ENCODE peak calls at places on chromosomes 12 and 14, in six cellular contexts. N is effector memory CD4-positive, alpha-beta T cell; G is BJ; U is activated CD8-positive, alpha-beta memory T cell treated with anti-CD3 and anti-CD28 coated beads for 24 hours; P is activated T-helper 1 cell treated with anti-CD3 and anti-CD28 coated beads, Interleukin-2, amount 50 U/mL, for 16 hours; T is fibroblast of pulmonary artery. L is an unnamed sample.

GRCh38 chr12:91529829-91530228 is 347.2 kb upstream of the DCN start:
- DNase-seq in U (no peak), G (no peak), P (no peak), N (no peak), T (peak; percentile 11), L (no peak)

GRCh38 chr14:105397350-105397931 is 897 bp upstream of the TEX22 start:
- DNase-seq in U (peak; percentile 78), T (no peak), N (no peak), P (no peak), G (no peak), L (no peak)

GRCh38 chr14:76245097-76245496 is 93.4 kb downstream of the GPATCH2L start:
- DNase-seq in P (no peak), U (no peak), N (no peak), T (no peak), G (no peak), L (no peak)

GRCh38 chr12:15838986-15839385 is 43.2 kb upstream of the STRAP start:
- DNase-seq in U (no peak), T (no peak), N (no peak), G (no peak), P (no peak), L (no peak)

GRCh38 chr14:80164991-80165390 is 46.3 kb downstream of the DIO2 start:
- DNase-seq in U (no peak), N (no peak), T (peak; percentile 1), P (no peak), G (peak; percentile 8), L (no peak)

GRCh38 chr12:52856787-52857186 is 8.0 kb upstream of the KRT78 start:
- DNase-seq in P (no peak), T (no peak), G (no peak), N (no peak), U (no peak), L (no peak)

GRCh38 chr12:59030415-59030814 is 110.1 kb upstream of the LRIG3 start:
- DNase-seq in U (no peak), P (no peak), G (no peak), N (no peak), T (no peak), L (no peak)

GRCh38 chr12:12266873-12267634 is at the start of gene LRP6:
- DNase-seq in P (peak; percentile 67), U (peak; percentile 91), G (no peak), N (peak; percentile 35), T (peak; percentile 95), L (no peak)

GRCh38 chr12:56082382-56082781 is 2.4 kb downstream of the ERBB3 start:
- DNase-seq in N (no peak), U (no peak), G (no peak), P (no peak), T (no peak), L (no peak)

GRCh38 chr12:70255311-70255710 is 12.1 kb downstream of the CNOT2 start:
- DNase-seq in P (no peak), N (no peak), G (no peak), U (no peak), T (peak; percentile 65), L (no peak)

GRCh38 chr12:68078737-68079136 is 80.8 kb downstream of the IFNG start:
- DNase-seq in U (no peak), P (no peak), T (no peak), N (no peak), G (no peak), L (no peak)

GRCh38 chr14:79373451-79373850 is 837.9 kb downstream of the DIO2 start:
- DNase-seq in U (no peak), P (no peak), N (no peak), T (no peak), G (no peak), L (no peak)

GRCh38 chr14:103408491-103409155 is 23.4 kb downstream of the MARK3 start:
- DNase-seq in P (no peak), U (no peak), N (no peak), G (no peak), T (peak; percentile 70), L (no peak)

GRCh38 chr14:89827260-89827659 is 127.3 kb downstream of the EFCAB11 start:
- DNase-seq in U (no peak), P (no peak), G (no peak), T (no peak), N (no peak), L (no peak)

GRCh38 chr14:104678901-104679705 is 10.3 kb upstream of the INF2 start:
- DNase-seq in U (no peak), T (no peak), N (no peak), G (no peak), P (no peak), L (no peak)

GRCh38 chr12:81330480-81330879 is 252.6 kb downstream of the ACSS3 start:
- DNase-seq in T (no peak), N (no peak), G (no peak), U (no peak), P (no peak), L (no peak)

GRCh38 chr14:69356903-69357543 is 41.1 kb downstream of the ERH start:
- DNase-seq in U (no peak), G (no peak), P (no peak), N (no peak), T (no peak), L (no peak)

GRCh38 chr14:103801459-103801858 is 45.9 kb downstream of the PPP1R13B start:
- DNase-seq in N (no peak), P (no peak), U (no peak), G (peak; percentile 41), T (peak; percentile 60), L (no peak)

GRCh38 chr14:89833120-89833521 is 121.4 kb downstream of the EFCAB11 start:
- DNase-seq in P (no peak), T (no peak), N (no peak), U (no peak), G (no peak), L (no peak)

GRCh38 chr12:38919191-38919590 is 13.8 kb upstream of the CPNE8 start:
- DNase-seq in G (no peak), N (no peak), P (no peak), U (no peak), T (no peak), L (no peak)

GRCh38 chr14:99426796-99427346 is 53.8 kb downstream of the SETD3 start:
- DNase-seq in G (no peak), N (no peak), P (no peak), U (no peak), T (no peak), L (no peak)

GRCh38 chr12:50088577-50089335 is 3.6 kb downstream of the SMARCD1 start:
- DNase-seq in P (peak; percentile 29), T (peak; percentile 63), U (peak; percentile 70), N (peak; percentile 36), G (no peak), L (peak; percentile 13)

GRCh38 chr12:94266796-94267529 is 118.6 kb downstream of the PLXNC1 start:
- DNase-seq in N (no peak), G (peak; percentile 93), P (no peak), U (no peak), T (no peak), L (no peak)

GRCh38 chr12:25347716-25348261 is 97.1 kb upstream of the KRAS start:
- DNase-seq in T (peak; percentile 11), N (no peak), G (no peak), P (no peak), U (no peak), L (no peak)

GRCh38 chr14:80624581-80624980 is 317.0 kb downstream of the CEP128 start:
- DNase-seq in T (no peak), G (no peak), N (no peak), P (no peak), U (no peak), L (no peak)

GRCh38 chr12:6968426-6968825 is 2.0 kb downstream of the PHB2 start:
- DNase-seq in G (no peak), P (no peak), T (no peak), U (peak; percentile 54), N (no peak), L (no peak)

GRCh38 chr12:92753976-92754885 is 51.4 kb downstream of the PLEKHG7 start:
- DNase-seq in T (peak; percentile 55), U (no peak), P (no peak), N (no peak), G (no peak), L (no peak)

GRCh38 chr12:6695313-6696045 is 5.1 kb downstream of the PIANP start:
- DNase-seq in G (no peak), N (no peak), T (no peak), U (no peak), P (no peak), L (no peak)

GRCh38 chr14:102279688-102280348 is 25.1 kb downstream of the MOK start:
- DNase-seq in T (peak; percentile 99), P (no peak), N (no peak), G (peak; percentile 93), U (no peak), L (no peak)

GRCh38 chr12:122870867-122871664 is 24.9 kb downstream of the VPS37B start:
- DNase-seq in U (no peak), T (peak; percentile 65), G (no peak), P (no peak), N (no peak), L (no peak)

GRCh38 chr12:100987552-100988277 is 193.1 kb downstream of the ANO4 start:
- DNase-seq in T (peak; percentile 62), P (no peak), N (no peak), U (no peak), G (no peak), L (no peak)

GRCh38 chr12:6826125-6826733 is 2.0 kb upstream of the P3H3 start:
- DNase-seq in P (no peak), G (no peak), U (no peak), N (no peak), T (no peak), L (no peak)

GRCh38 chr14:23154876-23155587 is 28.4 kb downstream of the SLC7A8 start:
- DNase-seq in T (peak; percentile 97), G (no peak), N (no peak), P (no peak), U (no peak), L (no peak)

GRCh38 chr12:125408718-125409117 is 343.5 kb downstream of the AACS start:
- DNase-seq in N (no peak), T (no peak), U (no peak), G (no peak), P (no peak), L (no peak)

GRCh38 chr12:91507754-91508153 is 325.1 kb upstream of the DCN start:
- DNase-seq in U (no peak), G (no peak), N (no peak), T (peak; percentile 67), P (no peak), L (no peak)

GRCh38 chr14:42110167-42110566 is 503.5 kb downstream of the LRFN5 start:
- DNase-seq in N (no peak), P (no peak), U (no peak), T (peak; percentile 70), G (no peak), L (no peak)

L was measured in NK-92 treated with Interleukin-12 subunit alpha and Interleukin-12 subunit beta, amount 100 ng/mL, for 24 hours.